ENCODE peak calls at places on chromosomes 2 and 18, in eight cellular contexts. P, E, D, L, G, K, Y and W are unnamed samples.
A peak's percentile ranks its signal among the peaks of the same experiment; 100 is the strongest.

GRCh38 chr2:156445311-156446218 is 9.4 kb downstream of the GPD2 start:
- DNase-seq in K (no peak), E (no peak), L (peak; percentile 31), Y (no peak), G (peak; percentile 80), P (no peak), D (no peak), W (no peak)

GRCh38 chr18:79883461-79884295 is 67.8 kb downstream of the SLC66A2 start:
- DNase-seq in E (no peak), K (no peak), P (no peak), G (no peak), L (no peak), D (no peak), Y (no peak), W (no peak)

GRCh38 chr2:2933421-2933820 is 444.2 kb downstream of the EIPR1 start:
- DNase-seq in E (no peak), L (no peak), Y (no peak), G (no peak), K (no peak), D (no peak), P (no peak), W (no peak)

GRCh38 chr2:655626-656025 is 21.6 kb downstream of the TMEM18 start:
- DNase-seq in P (no peak), E (no peak), G (no peak), Y (no peak), D (peak; percentile 1), K (no peak), L (no peak), W (no peak)

GRCh38 chr2:169900686-169901085 is 73.4 kb downstream of the UBR3 start:
- DNase-seq in E (no peak), L (no peak), Y (no peak), P (no peak), K (no peak), D (no peak), G (no peak), W (no peak)

GRCh38 chr18:44725300-44726096 is 44.8 kb downstream of the SETBP1 start:
- DNase-seq in K (peak; percentile 38), P (no peak), D (no peak), Y (no peak), G (peak; percentile 30), E (no peak), L (peak; percentile 83), W (no peak)

GRCh38 chr2:185567196-185567595 is 171.4 kb upstream of the FSIP2 start:
- DNase-seq in D (no peak), K (no peak), G (no peak), P (no peak), Y (no peak), L (no peak), E (no peak), W (no peak)

GRCh38 chr2:37919631-37920032 is 5.5 kb upstream of the RMDN2 start:
- DNase-seq in P (no peak), E (no peak), G (no peak), L (peak; percentile 19), K (no peak), D (no peak), Y (no peak), W (no peak)

GRCh38 chr2:119389615-119390306 is 23.0 kb downstream of the DBI start:
- DNase-seq in E (no peak), K (no peak), P (no peak), L (no peak), Y (peak; percentile 23), G (peak; percentile 24), D (no peak), W (peak; percentile 77)

GRCh38 chr18:10926565-10927194 is 222.7 kb downstream of the PIEZO2 start:
- DNase-seq in L (peak; percentile 59), G (peak; percentile 36), E (no peak), P (no peak), D (no peak), K (no peak), Y (no peak), W (no peak)

GRCh38 chr2:12120281-12121150 is 374.1 kb downstream of the LPIN1 start:
- DNase-seq in K (no peak), E (no peak), D (no peak), G (no peak), L (no peak), P (no peak), Y (no peak), W (no peak)